ENCODE peak calls at places on chromosomes 4 and X, in nine cellular contexts. S is breast epithelium, P is lower lobe of right lung, W is left lung, C is A549, Y is pancreas, Z is lung, X is heart left ventricle, M is heart right ventricle. O is an unnamed sample.

GRCh38 chr4:996994-997374 is 3.8 kb upstream of the SLC26A1 start:
- DNase-seq in S (no peak), P (no peak), W (peak; percentile 65), C (no peak), Y (peak; percentile 81), Z (no peak), X (no peak), M (no peak), O (no peak)

GRCh38 chrX:72126539-72127140 is 5.1 kb downstream of the RTL5 start:
- DNase-seq in S (peak; percentile 79), P (peak; percentile 79), W (peak; percentile 85), C (peak; percentile 76), Y (peak; percentile 88), Z (peak; percentile 87), X (peak; percentile 80), M (peak; percentile 81), O (peak; percentile 96)

GRCh38 chr4:84965558-84966381 is 720 bp downstream of the WDFY3 start:
- DNase-seq in S (no peak), P (peak; percentile 68), W (peak; percentile 90), C (peak; percentile 31), Y (peak; percentile 79), Z (peak; percentile 34), X (peak; percentile 56), M (peak; percentile 55), O (peak; percentile 56)

GRCh38 chrX:153900806-153901752 is 3.4 kb upstream of the AVPR2 start:
- DNase-seq in S (no peak), P (peak; percentile 72), W (peak; percentile 79), C (peak; percentile 44), Y (peak; percentile 28), Z (peak; percentile 41), X (peak; percentile 62), M (peak; percentile 37), O (peak; percentile 78)

GRCh38 chrX:119041175-119041574 is 31.6 kb upstream of the CT47C1 start:
- DNase-seq in S (no peak), P (no peak), W (no peak), C (peak; percentile 50), Y (no peak), Z (peak; percentile 41), X (peak; percentile 82), M (no peak), O (no peak)

GRCh38 chrX:7318246-7318645 is 170.3 kb upstream of the PUDP start:
- DNase-seq in S (no peak), P (no peak), W (no peak), C (no peak), Y (no peak), Z (no peak), X (no peak), M (no peak), O (no peak)

GRCh38 chr4:182278729-182279128 is 35.5 kb downstream of the TENM3 start:
- DNase-seq in S (no peak), P (no peak), W (no peak), C (no peak), Y (no peak), Z (no peak), X (no peak), M (no peak), O (no peak)

GRCh38 chr4:80071643-80072606 is 1.1 kb downstream of the ANTXR2 start:
- DNase-seq in S (peak; percentile 52), P (peak; percentile 69), W (peak; percentile 87), C (peak; percentile 7), Y (peak; percentile 65), Z (peak; percentile 36), X (peak; percentile 52), M (peak; percentile 55), O (peak; percentile 67)

GRCh38 chrX:154463611-154464220 is 5.6 kb downstream of the PLXNA3 start:
- DNase-seq in S (no peak), P (no peak), W (no peak), C (no peak), Y (peak; percentile 69), Z (no peak), X (no peak), M (no peak), O (no peak)

GRCh38 chrX:124033821-124034220 is 72.3 kb downstream of the STAG2 start:
- DNase-seq in S (no peak), P (no peak), W (no peak), C (no peak), Y (no peak), Z (no peak), X (no peak), M (no peak), O (no peak)

GRCh38 chrX:150219374-150220185 is 143.5 kb upstream of the MAMLD1 start:
- DNase-seq in S (no peak), P (no peak), W (no peak), C (peak; percentile 2), Y (no peak), Z (no peak), X (no peak), M (peak; percentile 10), O (no peak)

GRCh38 chr4:61202100-61202637 is 2.0 kb downstream of the ADGRL3 start:
- DNase-seq in S (no peak), P (peak; percentile 38), W (peak; percentile 83), C (no peak), Y (peak; percentile 60), Z (no peak), X (no peak), M (peak; percentile 22), O (peak; percentile 22)

GRCh38 chr4:89681219-89681618 is 155.7 kb downstream of the SNCA start:
- DNase-seq in S (no peak), P (no peak), W (peak; percentile 57), C (no peak), Y (no peak), Z (no peak), X (no peak), M (no peak), O (peak; percentile 53)

GRCh38 chrX:79263550-79263949 is 103.6 kb downstream of the ITM2A start:
- DNase-seq in S (no peak), P (no peak), W (no peak), C (no peak), Y (no peak), Z (no peak), X (no peak), M (no peak), O (no peak)

GRCh38 chr4:180942367-180942916 is 1300.8 kb upstream of the TENM3 start:
- DNase-seq in S (no peak), P (no peak), W (no peak), C (no peak), Y (no peak), Z (no peak), X (no peak), M (no peak), O (no peak)

GRCh38 chr4:91064157-91064853 is 937.1 kb downstream of the CCSER1 start:
- DNase-seq in S (no peak), P (no peak), W (no peak), C (peak; percentile 5), Y (no peak), Z (no peak), X (no peak), M (no peak), O (peak; percentile 28)

GRCh38 chrX:110286126-110286525 is 31.8 kb downstream of the AMMECR1 start:
- DNase-seq in S (no peak), P (no peak), W (no peak), C (peak; percentile 58), Y (no peak), Z (no peak), X (no peak), M (no peak), O (no peak)

GRCh38 chrX:130300010-130300282 is 31.2 kb upstream of the ZNF280C start:
- DNase-seq in S (no peak), P (no peak), W (no peak), C (no peak), Y (no peak), Z (no peak), X (no peak), M (no peak), O (no peak)

GRCh38 chr4:2689825-2690700 is 66.1 kb downstream of the TNIP2 start:
- DNase-seq in S (no peak), P (no peak), W (no peak), C (no peak), Y (no peak), Z (no peak), X (peak; percentile 32), M (no peak), O (no peak)

DNA sequence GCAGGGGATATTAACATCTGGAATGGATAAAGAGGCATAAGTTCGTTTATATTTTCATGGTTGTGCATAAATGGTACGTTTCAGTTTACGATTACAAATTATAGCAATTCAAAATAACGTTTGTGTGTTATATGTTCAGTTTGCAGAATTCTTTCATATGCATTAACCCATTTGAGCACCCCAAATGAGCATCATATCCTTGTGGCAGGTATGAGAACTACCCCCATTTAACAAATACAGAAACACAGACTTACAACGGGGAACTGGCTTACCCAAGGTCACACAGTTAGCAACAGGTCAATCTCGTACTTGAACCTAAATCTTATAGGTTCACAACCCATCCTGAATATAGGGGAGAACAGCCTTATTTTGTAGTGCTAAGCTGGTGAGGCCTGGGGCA is 33.1 kb downstream of the EDNRA start:
- DNase-seq in S (no peak), P (no peak), W (no peak), C (no peak), Y (no peak), Z (no peak), X (no peak), M (no peak), O (no peak)
- TF ChIP-seq CTCF in S (no peak), P (no peak), W (no peak), C (no peak), Y (no peak), Z (no peak), X (no peak), M (no peak), O (no peak)

DNA sequence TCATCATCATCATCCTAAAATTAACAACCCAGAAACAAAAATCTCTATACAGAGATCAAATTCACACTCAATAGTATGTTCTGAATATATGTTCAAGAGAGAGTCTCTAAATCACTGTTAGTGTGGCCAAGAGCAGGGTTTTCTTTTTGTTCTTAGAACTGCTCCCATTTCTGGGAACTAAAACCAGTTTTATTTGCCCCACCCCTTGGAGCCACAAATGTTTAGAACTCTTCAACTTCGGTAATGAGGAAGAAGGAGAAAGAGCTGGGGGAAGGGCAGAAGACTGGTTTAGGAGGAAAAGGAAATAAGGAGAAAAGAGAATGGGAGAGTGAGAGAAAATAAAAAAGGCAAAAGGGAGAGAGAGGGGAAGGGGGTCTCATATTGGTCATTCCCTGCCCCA is 32.3 kb downstream of the CYBB start:
- DNase-seq in S (no peak), P (no peak), W (no peak), C (no peak), Y (no peak), Z (no peak), X (no peak), M (no peak), O (no peak)
- H3K27ac ChIP-seq in S (no peak overlapping the region), P (no peak overlapping the region), W (peak overlapping the region; percentile 75), C (no peak overlapping the region), Y (no peak overlapping the region), Z (no peak overlapping the region), X (no peak overlapping the region), M (no peak overlapping the region), O (no peak overlapping the region)

DNA sequence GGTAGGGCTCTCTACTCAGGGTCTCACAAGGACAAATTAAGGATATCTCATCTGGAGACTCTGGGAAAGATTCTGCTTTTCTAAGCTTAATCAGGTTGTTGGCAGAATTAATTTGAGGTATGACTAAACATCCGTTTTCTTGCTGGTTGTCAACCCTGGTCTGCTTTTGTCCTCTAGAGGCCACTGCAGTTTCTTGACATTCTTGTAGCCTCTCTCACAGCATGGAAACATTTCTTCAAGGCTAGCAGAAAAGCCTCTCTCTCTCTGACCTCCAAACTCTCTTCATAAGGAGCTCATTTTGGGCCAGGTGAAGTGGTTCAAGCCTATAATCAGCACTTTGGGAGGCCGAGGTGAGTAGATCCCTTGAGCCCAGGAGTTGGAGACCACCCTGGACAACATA is 749.5 kb upstream of the PCDH7 start:
- DNase-seq in S (no peak), P (no peak), W (no peak), C (peak; percentile 4), Y (no peak), Z (no peak), X (no peak), M (no peak), O (peak; percentile 35)
- TF ChIP-seq CTCF in S (no peak), P (no peak), W (no peak), C (no peak), Y (no peak), Z (no peak), X (no peak), M (no peak), O (peak; percentile 63)

GRCh38 chr4:54232151-54232688 is 3.1 kb downstream of the PDGFRA start:
- DNase-seq in S (no peak), P (no peak), W (no peak), C (no peak), Y (no peak), Z (no peak), X (no peak), M (no peak), O (no peak)
- H3K27ac ChIP-seq in S (peak overlapping the region; percentile 93), P (peak overlapping the region; percentile 73), W (no peak overlapping the region), C (no peak overlapping the region), Y (no peak overlapping the region), Z (peak overlapping the region; percentile 8), X (peak overlapping the region; percentile 41), M (peak overlapping the region; percentile 75), O (no peak overlapping the region)